ENCODE peak calls at places on chromosomes 3 and 15, in six cellular contexts. O is psoas muscle, Y is colonic mucosa, K is brain microvascular endothelial cell, E is neural progenitor cell, W is kidney. G is an unnamed sample.
A peak's percentile ranks its signal among the peaks of the same experiment; 100 is the strongest.

GRCh38 chr3:66098436-66098835 is 59.7 kb upstream of the MAGI1 start:
- DNase-seq in Y (no peak), K (no peak), E (no peak), W (no peak), O (no peak), G (peak; percentile 18)

GRCh38 chr3:76497636-76498035 is 542.3 kb upstream of the ROBO2 start:
- DNase-seq in W (no peak), O (no peak), K (peak; percentile 44), E (peak; percentile 69), Y (no peak), G (no peak)

GRCh38 chr3:14425574-14426304 is 23.3 kb downstream of the SLC6A6 start:
- DNase-seq in E (no peak), W (no peak), O (no peak), Y (no peak), K (no peak), G (no peak)

GRCh38 chr3:127585163-127585812 is 5.2 kb downstream of the TPRA1 start:
- DNase-seq in O (no peak), E (no peak), K (no peak), Y (no peak), W (no peak), G (no peak)

GRCh38 chr3:100972293-100972692 is 20.9 kb downstream of the ABI3BP start:
- DNase-seq in Y (no peak), W (no peak), O (no peak), E (no peak), K (no peak), G (no peak)

GRCh38 chr15:66505818-66506217 is 692 bp downstream of the ZWILCH start:
- DNase-seq in W (no peak), O (no peak), K (no peak), Y (no peak), E (no peak), G (no peak)

GRCh38 chr15:60620707-60621106 is 141.8 kb upstream of the ICE2 start:
- DNase-seq in W (peak; percentile 80), K (no peak), Y (no peak), O (peak; percentile 69), E (no peak), G (peak; percentile 18)

GRCh38 chr15:41981373-41982132 is 9.2 kb upstream of the EHD4 start:
- DNase-seq in Y (no peak), E (no peak), K (no peak), O (peak; percentile 7), W (no peak), G (no peak)

GRCh38 chr3:119934250-119934649 is 152.3 kb downstream of the NR1I2 start:
- DNase-seq in K (no peak), O (no peak), E (no peak), Y (no peak), W (no peak), G (no peak)

GRCh38 chr15:68386587-68387287 is 45.2 kb downstream of the ITGA11 start:
- DNase-seq in K (no peak), O (no peak), E (no peak), W (no peak), Y (peak; percentile 12), G (no peak)

GRCh38 chr15:89409184-89409992 is 74.8 kb upstream of the POLG start:
- DNase-seq in W (no peak), E (peak; percentile 56), K (no peak), Y (no peak), O (no peak), G (no peak)

GRCh38 chr3:133838916-133839800 is 33.5 kb downstream of the SRPRB start:
- DNase-seq in W (no peak), Y (no peak), O (no peak), K (no peak), E (no peak), G (no peak)

GRCh38 chr3:13461169-13462124 is 18.7 kb upstream of the HDAC11 start:
- DNase-seq in W (peak; percentile 77), Y (peak; percentile 67), K (peak; percentile 10), E (peak; percentile 89), O (peak; percentile 66), G (no peak)

GRCh38 chr15:69757186-69757585 is 304.6 kb downstream of the RPLP1 start:
- DNase-seq in Y (no peak), W (no peak), E (no peak), K (no peak), O (no peak), G (no peak)

GRCh38 chr3:8768364-8769087 is 887 bp downstream of the OXTR start:
- DNase-seq in W (no peak), E (no peak), O (no peak), K (no peak), Y (no peak), G (no peak)

GRCh38 chr3:12752803-12753202 is 6.3 kb downstream of the TMEM40 start:
- DNase-seq in O (no peak), Y (no peak), E (no peak), K (no peak), W (no peak), G (no peak)

GRCh38 chr3:65671004-65671403 is 367.7 kb downstream of the MAGI1 start:
- DNase-seq in O (no peak), W (no peak), Y (no peak), E (no peak), K (no peak), G (no peak)

GRCh38 chr3:58994746-58995330 is 55.0 kb downstream of the CFAP20DC start:
- DNase-seq in W (no peak), Y (peak; percentile 67), K (peak; percentile 53), O (no peak), E (peak; percentile 73), G (peak; percentile 31)

GRCh38 chr3:41277790-41278465 is 78.6 kb downstream of the CTNNB1 start:
- DNase-seq in W (no peak), K (no peak), O (no peak), E (peak; percentile 33), Y (no peak), G (no peak)

GRCh38 chr3:111723293-111723963 is 128.3 kb upstream of the ZBED2 start:
- DNase-seq in O (no peak), K (peak; percentile 74), E (no peak), Y (no peak), W (no peak), G (peak; percentile 84)

GRCh38 chr3:175005881-175006280 is 146.7 kb downstream of the NAALADL2 start:
- DNase-seq in W (no peak), O (no peak), K (no peak), E (no peak), Y (no peak), G (peak; percentile 44)

GRCh38 chr15:89199734-89200133 is 21.6 kb downstream of the RLBP1 start:
- DNase-seq in Y (no peak), K (no peak), W (no peak), O (no peak), E (peak; percentile 70), G (no peak)

GRCh38 chr15:70827721-70828120 is 26.2 kb downstream of the LARP6 start:
- DNase-seq in O (no peak), K (no peak), Y (no peak), W (no peak), E (no peak), G (no peak)

GRCh38 chr15:57167821-57168395 is 208.4 kb upstream of the CGNL1 start:
- DNase-seq in W (no peak), K (no peak), Y (no peak), O (no peak), E (no peak), G (no peak)

GRCh38 chr3:37700849-37701248 is 160.8 kb upstream of the CTDSPL start:
- DNase-seq in W (no peak), Y (peak; percentile 25), E (no peak), O (no peak), K (no peak), G (no peak)

GRCh38 chr15:47027322-47027946 is 689.9 kb upstream of the SEMA6D start:
- DNase-seq in W (no peak), O (no peak), K (no peak), Y (no peak), E (peak; percentile 48), G (no peak)

GRCh38 chr3:23712656-23713559 is 92.8 kb upstream of the UBE2E1 start:
- DNase-seq in K (peak; percentile 35), O (peak; percentile 80), Y (no peak), W (no peak), E (peak; percentile 86), G (peak; percentile 89)

GRCh38 chr15:69126054-69126469 is 34.4 kb upstream of the GLCE start:
- DNase-seq in O (no peak), W (no peak), Y (peak; percentile 35), K (peak; percentile 83), E (no peak), G (peak; percentile 23)

GRCh38 chr3:158273646-158274045 is 163.8 kb downstream of the RSRC1 start:
- DNase-seq in K (no peak), E (no peak), O (no peak), Y (no peak), W (no peak), G (no peak)

GRCh38 chr3:186520957-186521842 is 23.0 kb downstream of the CRYGS start:
- DNase-seq in E (no peak), W (no peak), Y (no peak), K (no peak), O (no peak), G (no peak)

GRCh38 chr15:51970981-51971352 is 611 bp downstream of the LEO1 start:
- DNase-seq in Y (peak; percentile 25), O (no peak), E (no peak), W (no peak), K (no peak), G (no peak)

GRCh38 chr3:71486831-71487230 is 96.7 kb downstream of the FOXP1 start:
- DNase-seq in Y (no peak), K (no peak), W (no peak), O (no peak), E (no peak), G (no peak)

GRCh38 chr3:108441528-108441927 is 68.9 kb downstream of the MYH15 start:
- DNase-seq in K (no peak), W (no peak), O (no peak), E (no peak), Y (no peak), G (no peak)

GRCh38 chr15:75809986-75810750 is 33.1 kb upstream of the UBE2Q2 start:
- DNase-seq in W (no peak), E (peak; percentile 57), Y (peak; percentile 25), O (no peak), K (no peak), G (no peak)
- TF ChIP-seq CTCF in W (peak; percentile 41), E (peak; percentile 69), Y (peak; percentile 38), O (peak; percentile 36), K (peak; percentile 66), G (peak; percentile 47)

GRCh38 chr15:96324900-96325299 is 5.6 kb upstream of the NR2F2 start:
- DNase-seq in K (no peak), W (no peak), O (no peak), Y (no peak), E (no peak), G (no peak)
- H3K4me3 ChIP-seq in K (peak overlapping the region; percentile 94), W (peak overlapping the region; percentile 97), O (peak overlapping the region; percentile 92), Y (no peak overlapping the region), E (peak overlapping the region; percentile 74), G (peak overlapping the region; percentile 85)

DNA sequence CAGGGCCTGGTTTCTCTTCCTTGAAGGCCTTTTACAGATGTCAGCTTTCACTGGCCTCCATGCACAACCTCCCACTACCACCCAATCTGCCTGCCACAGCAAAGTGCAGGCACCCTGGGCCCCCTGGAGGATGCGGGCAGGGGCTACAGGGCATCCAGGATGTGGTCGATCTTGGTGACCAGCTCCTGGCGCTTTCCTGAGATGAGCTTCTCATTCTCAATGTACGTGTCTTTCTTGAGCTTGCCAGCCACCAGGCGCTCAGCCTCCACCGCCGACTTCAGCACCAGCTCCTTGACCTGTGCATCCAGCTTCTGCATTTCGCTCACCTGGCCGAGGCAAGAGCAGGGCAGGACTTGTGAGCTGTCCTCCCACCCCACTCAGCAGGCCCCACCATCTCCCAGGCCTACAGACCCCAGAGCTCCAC is 30.3 kb downstream of the RPN1 start:
- DNase-seq in W (no peak), K (no peak), E (no peak), O (no peak), Y (no peak), G (no peak)
- TF ChIP-seq CTCF in W (no peak), K (peak; percentile 31), E (no peak), O (no peak), Y (no peak), G (no peak)

GRCh38 chr3:31248619-31248992 is 284.1 kb upstream of the STT3B start:
- DNase-seq in E (no peak), K (no peak), O (no peak), W (no peak), Y (no peak), G (no peak)
- H3K4me3 ChIP-seq in E (no peak overlapping the region), K (no peak overlapping the region), O (no peak overlapping the region), W (no peak overlapping the region), Y (no peak overlapping the region), G (no peak overlapping the region)

G was measured in AG09309.